ENCODE peak calls at places on chromosome 14, in six cellular contexts. K is gastrocnemius medialis, M is stomach, V is Peyer's patch, A is lower leg skin, W is prostate gland. T is an unnamed sample.

GRCh38 chr14:36506732-36507614 is 13.1 kb downstream of the NKX2-1 start:
- DNase-seq in V (no peak), A (no peak), K (no peak), W (no peak), M (no peak), T (no peak)

GRCh38 chr14:38578278-38578681 is 322.4 kb upstream of the CLEC14A start:
- DNase-seq in A (no peak), M (no peak), K (no peak), W (no peak), V (no peak), T (no peak)

GRCh38 chr14:76977793-76978730 is 50.4 kb downstream of the IRF2BPL start:
- DNase-seq in V (peak), A (peak), M (peak), W (no peak), K (peak), T (peak)

GRCh38 chr14:68979722-68980552 is 835 bp upstream of the ACTN1 start:
- DNase-seq in K (peak), A (peak), W (peak), V (no peak), M (peak), T (no peak)

GRCh38 chr14:106460916-106461315 is 934.5 kb downstream of the TMEM121 start:
- DNase-seq in W (no peak), V (no peak), K (no peak), M (no peak), A (no peak), T (no peak)

GRCh38 chr14:96037891-96038557 is 1.1 kb upstream of the C14orf132 start:
- DNase-seq in K (peak), V (no peak), A (peak), W (no peak), M (peak), T (no peak)

GRCh38 chr14:99675951-99676350 is 8.1 kb upstream of the CYP46A1 start:
- DNase-seq in M (no peak), V (no peak), W (no peak), A (no peak), K (no peak), T (no peak)

GRCh38 chr14:82388488-82388887 is 854.8 kb upstream of the SEL1L start:
- DNase-seq in A (no peak), M (no peak), V (no peak), K (no peak), W (no peak), T (no peak)

GRCh38 chr14:94174622-94175402 is 690 bp downstream of the PPP4R4 start:
- DNase-seq in V (no peak), W (no peak), K (no peak), A (peak), M (no peak), T (no peak)

GRCh38 chr14:96723946-96724345 is 73.2 kb upstream of the VRK1 start:
- DNase-seq in V (no peak), W (no peak), M (no peak), A (no peak), K (no peak), T (no peak)

GRCh38 chr14:90419200-90419599 is 22.4 kb downstream of the CALM1 start:
- DNase-seq in M (peak), V (no peak), W (peak), K (no peak), A (peak), T (no peak)

GRCh38 chr14:70804556-70805162 is 4.7 kb downstream of the MAP3K9 start:
- DNase-seq in V (no peak), A (no peak), K (no peak), M (no peak), W (no peak), T (no peak)

GRCh38 chr14:64704743-64705405 is 650 bp downstream of the PLEKHG3 start:
- DNase-seq in K (no peak), M (peak), A (peak), V (no peak), W (peak), T (peak)

GRCh38 chr14:100086361-100086760 is 21.1 kb downstream of the EVL start:
- DNase-seq in W (no peak), A (no peak), K (no peak), M (no peak), V (no peak), T (no peak)

GRCh38 chr14:80536456-80536855 is 325.2 kb upstream of the DIO2 start:
- DNase-seq in A (no peak), M (no peak), V (no peak), W (no peak), K (no peak), T (no peak)

GRCh38 chr14:101457177-101457935 is 103.9 kb upstream of the DIO3 start:
- DNase-seq in M (no peak), V (no peak), A (no peak), W (no peak), K (no peak), T (no peak)

GRCh38 chr14:94115631-94116030 is 5.1 kb downstream of the IFI27 start:
- DNase-seq in W (no peak), V (no peak), A (peak), K (no peak), M (peak), T (no peak)

GRCh38 chr14:101444116-101444515 is 117.2 kb upstream of the DIO3 start:
- DNase-seq in V (no peak), M (no peak), W (no peak), K (no peak), A (no peak), T (no peak)

GRCh38 chr14:100807979-100808734 is 17.8 kb upstream of the MEG3 start:
- DNase-seq in W (no peak), V (no peak), M (no peak), A (no peak), K (no peak), T (no peak)

GRCh38 chr14:100286484-100287191 is 19.6 kb downstream of the SLC25A29 start:
- DNase-seq in M (peak), K (peak), A (peak), W (no peak), V (no peak), T (no peak)

GRCh38 chr14:100078216-100078780 is 13.1 kb downstream of the EVL start:
- DNase-seq in K (no peak), M (no peak), V (no peak), W (no peak), A (peak), T (peak)

GRCh38 chr14:78530078-78530477 is 359.9 kb downstream of the NRXN3 start:
- DNase-seq in A (no peak), W (peak), K (no peak), M (no peak), V (no peak), T (peak)

GRCh38 chr14:33848706-33849454 is 102.0 kb downstream of the EGLN3 start:
- DNase-seq in K (peak), M (peak), A (no peak), V (no peak), W (peak), T (peak)

GRCh38 chr14:35858521-35859209 is 32.5 kb downstream of the BRMS1L start:
- DNase-seq in V (no peak), W (no peak), M (no peak), A (no peak), K (no peak), T (no peak)

GRCh38 chr14:53964249-53964648 is 7.6 kb upstream of the BMP4 start:
- DNase-seq in A (no peak), M (no peak), K (no peak), W (no peak), V (no peak), T (no peak)

GRCh38 chr14:64983439-64984310 is 3.0 kb upstream of the FNTB start:
- DNase-seq in K (no peak), V (no peak), W (peak), A (peak), M (peak), T (peak)

GRCh38 chr14:22390824-22391461 is 198.1 kb downstream of the DAD1 start:
- DNase-seq in A (no peak), V (no peak), M (peak), K (no peak), W (no peak), T (no peak)

GRCh38 chr14:24115451-24116110 is 832 bp upstream of the NRL start:
- DNase-seq in A (no peak), V (no peak), W (no peak), M (no peak), K (no peak), T (no peak)

GRCh38 chr14:24116111-24116809 is 1.5 kb upstream of the NRL start:
- DNase-seq in K (no peak), W (no peak), A (no peak), V (no peak), M (no peak), T (peak)

GRCh38 chr14:24113379-24113800 is 1.2 kb upstream of the DCAF11 start:
- DNase-seq in W (no peak), A (no peak), K (no peak), V (no peak), M (no peak), T (no peak)

GRCh38 chr14:24114536-24115450 is at the start of the genes DCAF11 and NRL:
- DNase-seq in A (peak), V (peak), K (peak), M (peak), W (peak), T (peak)

DNA sequence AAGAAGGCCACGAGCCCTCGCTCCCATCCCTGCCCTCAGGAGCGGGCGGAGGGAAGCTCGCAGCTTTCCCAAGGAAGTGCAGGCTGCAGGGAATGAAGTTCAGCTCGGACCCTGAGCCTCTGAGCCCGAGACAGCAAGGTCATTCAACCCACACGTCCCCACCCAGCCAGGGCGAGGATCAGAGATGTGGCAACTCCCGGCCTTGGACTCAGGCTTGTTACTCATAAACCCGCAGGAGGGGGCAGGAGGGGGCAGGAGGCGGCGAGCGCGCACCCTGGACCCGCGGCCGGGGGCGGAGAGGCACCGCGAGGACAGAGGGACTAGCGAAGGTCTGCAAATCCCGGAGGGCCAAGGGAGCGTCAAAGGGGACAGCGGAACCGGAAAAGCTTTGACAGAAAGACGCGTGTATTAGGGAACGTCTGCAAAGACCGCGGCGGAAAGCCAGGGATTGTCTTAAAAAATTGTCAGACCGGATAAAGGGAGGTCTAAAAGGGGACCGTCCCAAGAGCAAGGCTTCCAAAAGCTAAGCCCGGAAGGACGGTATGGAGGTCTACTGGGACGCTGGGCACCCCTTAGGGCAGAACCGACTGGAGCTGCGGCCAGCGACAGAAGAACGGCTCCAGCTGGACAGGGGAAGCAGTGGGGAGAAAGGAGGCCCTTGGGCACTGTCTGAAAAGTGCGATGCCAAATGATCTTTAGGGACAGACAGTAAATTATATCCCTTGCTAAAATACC is 609 bp upstream of the DCAF11 start:
- DNase-seq in V (peak), M (peak), K (peak), W (peak), A (peak), T (peak)
- TF ChIP-seq POLR2A in V (peak), M (no peak), K (peak), W (peak), A (no peak), T (peak)

GRCh38 chr14:75282166-75282547 is 3.5 kb downstream of the FOS start:
- DNase-seq in M (no peak), W (no peak), K (no peak), V (no peak), A (peak), T (peak)

GRCh38 chr14:75285331-75285730 is 6.7 kb downstream of the FOS start:
- DNase-seq in A (peak), M (no peak), V (no peak), K (peak), W (no peak), T (no peak)

GRCh38 chr14:75283162-75283883 is 4.7 kb downstream of the FOS start:
- DNase-seq in A (peak), M (peak), W (no peak), K (no peak), V (no peak), T (peak)

GRCh38 chr14:75286313-75286712 is 7.7 kb downstream of the FOS start:
- DNase-seq in W (no peak), A (peak), K (peak), V (no peak), M (no peak), T (no peak)

GRCh38 chr14:75283884-75284563 is 5.4 kb downstream of the FOS start:
- DNase-seq in W (no peak), M (peak), K (peak), V (no peak), A (peak), T (peak)
- TF ChIP-seq POLR2A in W (no peak), M (no peak), K (no peak), V (no peak), A (no peak), T (no peak)

DNA sequence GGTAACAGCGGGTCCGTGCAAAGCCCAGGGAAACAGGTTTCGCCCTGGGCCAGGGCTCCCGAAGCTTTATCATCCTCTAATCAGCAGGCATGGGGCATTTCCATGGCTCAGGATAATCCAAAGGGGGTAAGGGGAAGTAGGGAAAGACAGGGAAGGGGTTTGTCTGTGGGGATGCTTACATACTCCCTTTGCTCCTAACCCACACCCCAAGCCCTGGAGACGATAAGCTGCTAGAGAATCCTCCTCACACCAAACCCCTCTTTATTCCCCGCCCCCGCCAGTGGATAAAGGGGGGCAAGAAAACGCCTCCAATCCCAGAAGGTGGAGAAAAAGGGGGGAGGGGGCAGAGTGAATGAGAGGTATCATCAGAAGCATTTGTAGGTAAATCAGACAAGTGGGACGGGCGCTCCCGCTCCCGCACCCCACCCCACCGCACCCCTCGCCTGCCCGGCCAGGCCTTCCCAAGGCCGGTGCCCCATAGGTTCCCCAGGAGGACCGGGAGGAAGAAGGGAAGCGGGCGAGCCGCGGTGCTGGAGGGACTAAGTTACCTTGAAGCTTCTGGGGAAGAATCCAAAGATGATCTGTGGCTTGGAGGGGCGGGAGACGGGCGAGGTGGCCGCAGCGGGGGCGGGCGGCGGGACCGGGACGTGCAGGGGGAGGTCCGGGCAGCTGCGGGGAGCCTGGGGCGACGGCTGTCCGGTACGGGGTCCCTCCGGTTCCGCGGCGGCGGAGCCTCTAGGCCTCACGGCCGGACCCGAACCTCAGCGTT is 762 bp downstream of the PPP2R5E start:
- DNase-seq in M (no peak), A (peak), V (peak), W (peak), K (peak), T (peak)
- TF ChIP-seq POLR2A in M (no peak), A (no peak), V (no peak), W (no peak), K (no peak), T (no peak)

GRCh38 chr14:73026845-73027542 is at the start of gene ZFYVE1:
- DNase-seq in M (peak), W (peak), K (peak), V (peak), A (peak), T (peak)
- TF ChIP-seq POLR2A in M (no peak), W (peak), K (peak), V (peak), A (no peak), T (peak)

DNA sequence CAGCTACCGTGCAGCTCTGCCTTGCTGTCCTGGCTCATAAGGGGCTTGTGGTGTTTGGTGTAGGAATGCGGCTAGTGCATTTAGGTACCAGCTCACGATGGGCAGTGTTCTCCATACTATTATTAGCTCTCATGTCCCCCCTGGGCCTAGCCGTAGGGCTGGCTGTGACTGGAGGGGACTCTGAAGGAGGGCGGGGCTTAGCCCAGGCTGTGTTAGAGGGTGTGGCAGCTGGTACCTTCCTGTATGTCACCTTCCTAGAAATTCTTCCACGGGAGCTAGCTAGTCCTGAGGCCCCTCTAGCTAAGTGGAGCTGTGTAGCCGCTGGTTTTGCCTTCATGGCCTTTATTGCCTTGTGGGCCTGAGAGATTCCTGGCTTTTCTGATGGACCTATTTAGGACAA is 2.1 kb downstream of the SLC39A2 start:
- DNase-seq in V (no peak), W (no peak), K (no peak), M (no peak), A (no peak), T (no peak)
- TF ChIP-seq POLR2A in V (no peak), W (no peak), K (no peak), M (no peak), A (no peak), T (no peak)

DNA sequence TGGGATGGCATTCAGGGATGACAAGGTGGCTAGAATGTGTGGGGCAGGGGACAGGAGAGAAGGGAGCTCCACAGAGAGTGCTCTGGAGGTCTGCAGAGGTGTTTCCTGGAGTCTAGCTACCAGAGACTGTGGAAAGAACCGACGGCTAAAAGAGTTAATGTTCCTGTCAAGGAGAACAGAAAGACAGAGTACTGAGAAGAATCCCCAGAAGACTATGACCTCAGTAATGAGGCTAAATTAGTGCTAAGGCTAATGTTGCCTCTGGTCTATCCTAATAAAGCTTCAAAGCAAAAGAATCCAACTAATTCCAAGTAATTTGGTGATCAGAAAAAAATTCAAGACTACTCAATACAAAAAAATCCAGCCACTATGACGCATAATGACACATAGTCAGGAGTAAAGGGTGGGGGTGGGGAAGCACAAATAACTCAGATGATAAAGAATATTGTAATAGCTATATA is 44.7 kb downstream of the FERMT2 start:
- DNase-seq in W (no peak), A (no peak), V (no peak), M (no peak), K (no peak), T (no peak)
- TF ChIP-seq POLR2A in W (no peak), A (no peak), V (no peak), M (no peak), K (no peak), T (no peak)

GRCh38 chr14:103848720-103849077 is 1.3 kb upstream of the PPP1R13B start:
- DNase-seq in W (peak), V (no peak), A (peak), M (no peak), K (peak), T (no peak)

GRCh38 chr14:103847954-103848719 is 762 bp upstream of the PPP1R13B start:
- DNase-seq in V (no peak), W (no peak), A (peak), M (no peak), K (peak), T (no peak)

GRCh38 chr14:103846008-103846568 is 1.3 kb downstream of the PPP1R13B start:
- DNase-seq in V (no peak), W (no peak), A (no peak), K (no peak), M (no peak), T (no peak)

GRCh38 chr14:103846569-103847438 is 571 bp downstream of the PPP1R13B start:
- DNase-seq in K (peak), V (no peak), W (no peak), M (peak), A (peak), T (no peak)

GRCh38 chr14:103847439-103847953 is at the start of gene PPP1R13B:
- DNase-seq in W (peak), M (peak), A (peak), K (peak), V (peak), T (peak)
- TF ChIP-seq POLR2A in W (peak), M (no peak), A (no peak), K (peak), V (peak), T (no peak)

GRCh38 chr14:75051556-75051899 is 261 bp upstream of the MLH3 start:
- DNase-seq in A (no peak), K (no peak), M (no peak), V (no peak), W (no peak), T (no peak)

GRCh38 chr14:75049731-75050201 is 1.5 kb downstream of the MLH3 start:
- DNase-seq in V (no peak), A (no peak), M (no peak), K (no peak), W (no peak), T (no peak)

GRCh38 chr14:75049136-75049535 is 2.1 kb downstream of the MLH3 start:
- DNase-seq in V (no peak), M (no peak), K (no peak), A (no peak), W (no peak), T (no peak)

GRCh38 chr14:75053396-75054289 is 2.4 kb upstream of the MLH3 start:
- DNase-seq in K (no peak), W (no peak), A (no peak), M (no peak), V (no peak), T (peak)

GRCh38 chr14:75050852-75051555 is at the start of gene MLH3:
- DNase-seq in V (peak), K (peak), A (peak), M (peak), W (peak), T (peak)
- TF ChIP-seq POLR2A in V (peak), K (peak), A (no peak), M (no peak), W (peak), T (peak)

GRCh38 chr14:61561657-61562276 is 133.5 kb upstream of the HIF1A start:
- DNase-seq in W (peak), A (peak), M (peak), V (no peak), K (peak), T (no peak)
- TF ChIP-seq POLR2A in W (no peak), A (no peak), M (no peak), V (no peak), K (no peak), T (no peak)